ENCODE peak calls at places on chromosomes 1 and 21, in four cellular contexts. C, H, G and N are unnamed samples.

GRCh38 chr21:34881894-34882371 is 167.2 kb downstream of the RUNX1 start:
- DNase-seq in C (peak), H (no peak), G (no peak), N (no peak)

GRCh38 chr1:5477716-5478115 is 514.5 kb downstream of the NPHP4 start:
- DNase-seq in G (no peak), C (no peak), H (no peak), N (no peak)

GRCh38 chr21:42439284-42440186 is 35.8 kb downstream of the UBASH3A start:
- DNase-seq in C (no peak), G (no peak), H (no peak), N (no peak)

GRCh38 chr1:198788561-198789064 is 149.8 kb downstream of the PTPRC start:
- DNase-seq in G (peak), H (no peak), C (peak), N (no peak)

GRCh38 chr1:232620356-232620841 is 9.5 kb downstream of the SIPA1L2 start:
- DNase-seq in H (peak), C (peak), G (peak), N (peak)

GRCh38 chr1:235107368-235108184 is 21.1 kb downstream of the TOMM20 start:
- DNase-seq in C (no peak), G (no peak), H (no peak), N (no peak)

GRCh38 chr1:53688703-53689102 is 50.3 kb downstream of the GLIS1 start:
- DNase-seq in C (no peak), G (peak), H (no peak), N (no peak)

GRCh38 chr1:58854576-58854975 is 70.7 kb upstream of the JUN start:
- DNase-seq in C (no peak), G (no peak), H (no peak), N (no peak)

GRCh38 chr1:155931332-155932038 is 2.7 kb downstream of the KHDC4 start:
- DNase-seq in C (peak), H (no peak), G (no peak), N (no peak)

GRCh38 chr1:154791292-154792278 is 78.5 kb downstream of the KCNN3 start:
- DNase-seq in H (peak), C (peak), G (peak), N (peak)

GRCh38 chr21:42767561-42767835 is 111.8 kb downstream of the WDR4 start:
- DNase-seq in H (no peak), C (no peak), G (no peak), N (no peak)

GRCh38 chr1:172823534-172823933 is 164.6 kb downstream of the FASLG start:
- DNase-seq in H (no peak), G (no peak), C (peak), N (no peak)

GRCh38 chr1:119779869-119780356 is 11.2 kb upstream of the HMGCS2 start:
- DNase-seq in G (no peak), H (peak), C (peak), N (no peak)

GRCh38 chr1:166924829-166925541 is 48.9 kb upstream of the TADA1 start:
- DNase-seq in G (peak), C (no peak), H (no peak), N (no peak)

GRCh38 chr1:150548632-150549495 is at the start of gene ADAMTSL4:
- DNase-seq in C (peak), G (peak), H (peak), N (no peak)

GRCh38 chr1:109198043-109198695 is 15.5 kb upstream of the SARS1 start:
- DNase-seq in G (no peak), C (peak), H (peak), N (peak)

DNA sequence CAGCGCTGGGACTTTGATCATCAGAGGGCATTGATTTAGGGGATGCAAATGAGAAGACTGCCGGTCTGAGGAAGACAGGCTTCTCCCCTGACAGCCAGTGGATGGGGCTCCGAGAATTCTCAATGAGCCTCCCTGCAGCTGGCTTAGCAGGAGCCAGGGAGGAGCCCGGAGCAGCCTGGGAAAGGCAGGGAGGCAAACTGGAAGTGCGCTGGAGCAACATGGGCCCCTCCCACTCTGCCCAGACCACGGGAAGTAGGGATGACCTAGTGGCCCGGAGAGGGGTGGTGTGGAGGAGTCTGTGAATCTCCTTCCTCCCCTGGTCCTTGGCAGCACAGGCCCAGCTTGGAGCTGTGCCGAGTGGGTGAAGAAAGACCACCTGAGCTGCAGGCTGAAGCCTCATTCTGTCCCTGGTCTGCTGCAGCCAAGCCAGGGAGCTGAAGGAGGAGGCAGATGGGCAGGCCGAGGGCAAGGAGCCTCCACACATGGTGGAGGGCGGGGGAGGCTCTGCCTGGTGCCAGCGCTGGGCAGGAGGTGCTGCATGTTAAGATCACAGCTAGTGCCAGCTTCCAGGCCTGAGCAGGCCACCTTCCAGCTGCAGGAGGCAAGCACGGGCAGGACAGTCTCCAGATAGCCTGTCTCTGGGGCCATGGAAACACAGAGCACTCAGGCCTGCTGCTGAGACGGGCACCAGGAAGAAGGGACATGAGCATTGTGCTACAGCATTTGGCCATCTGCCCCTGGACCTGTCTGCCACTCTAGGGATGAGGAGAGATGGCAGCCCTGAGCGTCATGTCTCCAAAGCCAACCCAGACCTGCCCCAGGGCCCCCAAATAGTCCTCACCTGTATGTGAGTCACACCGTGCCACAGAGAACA is 12.2 kb upstream of the CLSTN1 start:
- DNase-seq in C (peak), H (peak), G (no peak), N (no peak)
- H3K4me3 ChIP-seq in C (no peak), H (no peak), G (no peak), N (no peak)

GRCh38 chr1:88230126-88230525 is 453.9 kb upstream of the PKN2 start:
- DNase-seq in G (no peak), H (no peak), C (no peak), N (no peak)

GRCh38 chr1:88224940-88225339 is 459.1 kb upstream of the PKN2 start:
- DNase-seq in H (no peak), C (no peak), G (no peak), N (no peak)

DNA sequence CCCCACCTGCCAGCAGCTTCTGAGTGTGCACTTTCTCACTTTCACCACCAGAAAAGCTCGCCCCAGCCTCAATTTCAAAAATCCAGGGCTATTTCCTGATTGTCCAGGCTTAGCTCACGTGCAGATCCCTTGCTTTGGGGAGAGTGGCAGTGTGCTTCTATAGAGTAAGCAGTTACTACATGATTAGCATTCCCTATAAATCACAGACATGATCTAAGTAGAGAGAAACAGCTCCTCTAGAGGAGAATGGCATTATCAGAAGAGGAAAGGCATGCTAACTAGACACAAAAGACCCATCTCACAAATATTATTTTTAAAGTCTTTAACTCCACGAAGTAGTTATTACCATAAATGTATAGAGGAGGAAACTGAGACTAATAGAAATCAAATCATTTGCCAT is 455.9 kb upstream of the PKN2 start:
- DNase-seq in G (no peak), C (no peak), H (no peak), N (no peak)
- TF ChIP-seq CTCF in G (no peak), C (no peak), H (no peak), N (no peak)

DNA sequence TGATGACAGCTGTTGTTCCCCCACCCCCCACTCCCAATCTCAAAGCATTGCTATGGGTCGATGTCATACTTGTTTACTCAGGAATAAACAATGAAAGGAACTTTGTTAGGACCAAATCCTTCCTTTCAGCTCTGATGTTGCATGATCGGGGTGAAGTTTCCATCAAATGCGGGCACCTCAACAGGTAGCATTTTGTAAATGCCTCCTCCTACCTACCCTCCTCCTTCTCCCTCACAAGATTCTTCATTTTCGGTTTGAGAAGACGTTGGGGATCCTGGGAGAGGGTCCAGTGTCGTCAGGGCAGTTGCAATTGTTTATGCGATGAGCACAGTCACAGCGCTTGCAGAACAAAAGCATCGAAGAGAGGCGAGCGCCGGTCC is 758 bp upstream of the HUNK start:
- DNase-seq in H (no peak), G (no peak), C (no peak), N (no peak)
- H3K4me3 ChIP-seq in H (peak), G (peak), C (no peak), N (peak)

DNA sequence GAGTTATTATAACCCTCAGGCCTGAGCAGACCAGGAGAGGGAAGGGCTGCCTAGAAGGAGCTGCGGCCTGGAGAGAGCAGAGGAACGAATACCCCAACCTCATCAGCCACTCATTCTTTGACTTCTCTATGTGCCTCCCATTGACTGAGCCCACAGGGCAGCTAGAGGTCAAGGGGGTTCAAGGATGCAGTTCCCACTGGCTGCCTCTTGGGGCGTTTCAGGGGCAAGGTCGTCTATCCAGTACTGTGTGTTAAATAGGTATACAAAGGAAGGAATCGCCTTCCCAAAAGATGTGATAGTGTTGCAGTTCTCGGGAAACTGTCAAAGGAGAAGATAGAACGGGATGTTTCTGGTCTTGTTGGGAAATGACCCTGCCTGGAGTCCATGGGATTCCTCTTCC is 250.6 kb downstream of the PRDM2 start:
- DNase-seq in G (no peak), C (no peak), H (no peak), N (no peak)
- TF ChIP-seq CTCF in G (peak), C (peak), H (no peak), N (peak)

GRCh38 chr1:225111000-225111399 is 181.5 kb downstream of the DNAH14 start:
- DNase-seq in C (no peak), H (no peak), G (no peak), N (no peak)

GRCh38 chr1:225114354-225114995 is 185.0 kb downstream of the DNAH14 start:
- DNase-seq in G (no peak), H (no peak), C (no peak), N (no peak)

GRCh38 chr1:225113265-225113664 is 183.8 kb downstream of the DNAH14 start:
- DNase-seq in G (no peak), C (no peak), H (no peak), N (no peak)
- H3K4me3 ChIP-seq in G (no peak), C (no peak), H (no peak), N (no peak)

GRCh38 chr1:8015036-8015808 is 10.9 kb downstream of the ERRFI1 start:
- DNase-seq in C (peak), H (peak), G (peak), N (peak)
- TF ChIP-seq CTCF in C (peak), H (peak), G (peak), N (peak)

GRCh38 chr1:2554621-2555387 is 1.4 kb upstream of the TNFRSF14 start:
- DNase-seq in C (no peak), H (no peak), G (peak), N (no peak)
- H3K4me3 ChIP-seq in C (no peak), H (no peak), G (no peak), N (no peak)

GRCh38 chr1:41513388-41513745 is 28.9 kb upstream of the EDN2 start:
- DNase-seq in H (no peak), G (no peak), C (no peak), N (no peak)
- TF ChIP-seq CTCF in H (no peak), G (peak), C (peak), N (peak)